ENCODE peak calls at places on chromosomes 2 and 18, in four cellular contexts. L is Calu3, T is left colon, Z is A172. E is an unnamed sample.

GRCh38 chr2:100247256-100248043 is 74.9 kb downstream of the LONRF2 start:
- DNase-seq in T (no peak), L (no peak), Z (no peak), E (no peak)

GRCh38 chr2:172090947-172091625 is 5.8 kb downstream of the DLX1 start:
- DNase-seq in T (no peak), L (no peak), Z (no peak), E (no peak)

GRCh38 chr2:195563857-195564512 is 93.0 kb upstream of the SLC39A10 start:
- DNase-seq in T (no peak), Z (no peak), L (no peak), E (no peak)

GRCh38 chr18:58119819-58120218 is 75.8 kb downstream of the NEDD4L start:
- DNase-seq in T (no peak), L (no peak), Z (no peak), E (no peak)

GRCh38 chr2:227849906-227850305 is 21.5 kb upstream of the DAW1 start:
- DNase-seq in T (no peak), L (no peak), Z (peak; percentile 70), E (no peak)

GRCh38 chr2:12718662-12719399 is 2.1 kb downstream of the TRIB2 start:
- DNase-seq in T (no peak), Z (no peak), L (no peak), E (no peak)

GRCh38 chr2:8239402-8240127 is 442.3 kb upstream of the ID2 start:
- DNase-seq in L (no peak), Z (no peak), T (no peak), E (no peak)

GRCh38 chr2:11674983-11675382 is 5.0 kb upstream of the NTSR2 start:
- DNase-seq in L (no peak), Z (no peak), T (no peak), E (no peak)

GRCh38 chr2:75602724-75603342 is 42.1 kb upstream of the EVA1A start:
- DNase-seq in Z (peak; percentile 84), L (no peak), T (no peak), E (peak; percentile 24)

GRCh38 chr2:98768765-98769476 is 38.0 kb upstream of the MGAT4A start:
- DNase-seq in Z (peak; percentile 81), T (no peak), L (peak; percentile 33), E (peak; percentile 32)

GRCh38 chr2:190181066-190181681 is 118.6 kb upstream of the MSTN start:
- DNase-seq in L (no peak), T (no peak), Z (no peak), E (no peak)

GRCh38 chr18:11995445-11996189 is 14.3 kb downstream of the IMPA2 start:
- DNase-seq in Z (peak; percentile 61), T (peak; percentile 82), L (peak; percentile 68), E (peak; percentile 78)

GRCh38 chr2:62215306-62216064 is 19.6 kb downstream of the B3GNT2 start:
- DNase-seq in L (no peak), T (no peak), Z (no peak), E (no peak)

GRCh38 chr2:161010503-161010902 is 149.7 kb upstream of the TANK start:
- DNase-seq in T (no peak), L (no peak), Z (no peak), E (no peak)

GRCh38 chr18:24300703-24301102 is 96.9 kb downstream of the OSBPL1A start:
- DNase-seq in L (no peak), Z (no peak), T (no peak), E (no peak)

GRCh38 chr2:31505133-31505532 is 75.6 kb downstream of the SRD5A2 start:
- DNase-seq in L (no peak), T (no peak), Z (no peak), E (no peak)

GRCh38 chr2:66851449-66851872 is 416.5 kb downstream of the MEIS1 start:
- DNase-seq in L (no peak), Z (no peak), T (no peak), E (no peak)

GRCh38 chr2:64770781-64771334 is 117.1 kb upstream of the SERTAD2 start:
- DNase-seq in L (no peak), Z (peak; percentile 94), T (peak; percentile 74), E (peak; percentile 38)

GRCh38 chr2:205333351-205333750 is 348.9 kb upstream of the NRP2 start:
- DNase-seq in Z (no peak), L (no peak), T (no peak), E (no peak)

GRCh38 chr2:148959745-148960144 is 78.8 kb upstream of the LYPD6B start:
- DNase-seq in Z (no peak), L (no peak), T (no peak), E (no peak)

GRCh38 chr2:223725494-223725893 is 111.9 kb downstream of the AP1S3 start:
- DNase-seq in L (peak; percentile 87), T (peak; percentile 32), Z (peak; percentile 98), E (peak; percentile 86)

GRCh38 chr2:15603044-15603765 is 11.5 kb downstream of the DDX1 start:
- DNase-seq in Z (no peak), L (no peak), T (no peak), E (no peak)

GRCh38 chr18:23487738-23488625 is 15.3 kb upstream of the RMC1 start:
- DNase-seq in L (peak; percentile 15), Z (peak; percentile 28), T (no peak), E (no peak)

GRCh38 chr2:205375453-205375852 is 306.8 kb upstream of the NRP2 start:
- DNase-seq in T (no peak), Z (no peak), L (no peak), E (no peak)

GRCh38 chr18:59340312-59340711 is 18.8 kb downstream of the LMAN1 start:
- DNase-seq in Z (no peak), T (no peak), L (no peak), E (no peak)

GRCh38 chr2:172056293-172056692 is 29.0 kb upstream of the DLX1 start:
- DNase-seq in T (no peak), L (no peak), Z (no peak), E (no peak)

GRCh38 chr18:59419386-59419785 is 60.3 kb upstream of the LMAN1 start:
- DNase-seq in Z (no peak), L (no peak), T (no peak), E (no peak)

GRCh38 chr2:47661310-47661709 is 121.6 kb upstream of the MSH6 start:
- DNase-seq in Z (no peak), T (no peak), L (no peak), E (no peak)

GRCh38 chr2:176999331-176999730 is 213.3 kb upstream of the HNRNPA3 start:
- DNase-seq in L (no peak), T (no peak), Z (peak; percentile 21), E (no peak)

GRCh38 chr2:110832740-110833139 is 100.4 kb downstream of the ACOXL start:
- DNase-seq in Z (no peak), T (no peak), L (no peak), E (no peak)

GRCh38 chr2:31381601-31382000 is 32.9 kb downstream of the XDH start:
- DNase-seq in Z (no peak), T (no peak), L (no peak), E (no peak)

GRCh38 chr2:131567891-131568290 is 40.2 kb downstream of the CCDC74A start:
- DNase-seq in T (no peak), Z (no peak), L (no peak), E (no peak)

GRCh38 chr2:21303876-21304275 is 180.1 kb downstream of the TDRD15 start:
- DNase-seq in Z (no peak), L (no peak), T (no peak), E (no peak)

GRCh38 chr2:217289909-217290283 is 430.0 kb upstream of the TNP1 start:
- DNase-seq in T (no peak), Z (peak; percentile 35), L (no peak), E (peak; percentile 42)

GRCh38 chr2:118846667-118847446 is 591 bp downstream of the EN1 start:
- DNase-seq in T (no peak), L (peak; percentile 46), Z (peak; percentile 19), E (no peak)

GRCh38 chr2:101803128-101803527 is 105.6 kb downstream of the MAP4K4 start:
- DNase-seq in Z (no peak), T (no peak), L (no peak), E (no peak)

GRCh38 chr2:75632813-75633212 is 13.8 kb upstream of the MRPL19 start:
- DNase-seq in Z (no peak), T (no peak), L (no peak), E (no peak)

GRCh38 chr2:240246173-240246820 is 105.8 kb upstream of the OTOS start:
- DNase-seq in Z (no peak), T (peak; percentile 15), L (no peak), E (no peak)

GRCh38 chr18:69974365-69974764 is 26.7 kb upstream of the CD226 start:
- DNase-seq in L (no peak), Z (peak; percentile 11), T (no peak), E (no peak)

GRCh38 chr2:226721541-226721940 is 78.1 kb downstream of the IRS1 start:
- DNase-seq in Z (no peak), T (no peak), L (no peak), E (no peak)

E was measured in mucosa of gallbladder.